ENCODE peak calls at places on chromosomes 4 and X, in five cellular contexts. Q, C, F, Y and P are unnamed samples.

GRCh38 chrX:2705036-2705435 is 13.9 kb downstream of the CD99 start:
- DNase-seq in F (no peak), Y (no peak), Q (no peak), C (no peak), P (no peak)

GRCh38 chr4:122890142-122890769 is 32.1 kb downstream of the NUDT6 start:
- DNase-seq in Y (no peak), F (no peak), Q (no peak), C (no peak), P (no peak)

GRCh38 chrX:140343226-140343873 is 161.5 kb downstream of the SOX3 start:
- DNase-seq in Q (no peak), C (no peak), Y (no peak), F (no peak), P (peak)

GRCh38 chrX:16096131-16096530 is 27.2 kb upstream of the GRPR start:
- DNase-seq in Y (no peak), Q (no peak), F (no peak), C (no peak), P (no peak)

GRCh38 chr4:164379694-164380093 is 374.2 kb upstream of the SMIM31 start:
- DNase-seq in C (no peak), Y (no peak), Q (no peak), F (no peak), P (no peak)

GRCh38 chr4:69831646-69832325 is 28.2 kb downstream of the SULT1E1 start:
- DNase-seq in F (peak), C (no peak), Y (no peak), Q (no peak), P (no peak)

GRCh38 chr4:116486401-116486800 is 599.0 kb downstream of the TRAM1L1 start:
- DNase-seq in Y (no peak), F (no peak), Q (no peak), C (no peak), P (no peak)

GRCh38 chr4:151658959-151659593 is 101.7 kb downstream of the GATB start:
- DNase-seq in F (no peak), C (no peak), Y (no peak), Q (no peak), P (peak)

GRCh38 chrX:96314974-96315373 is 369.7 kb upstream of the DIAPH2 start:
- DNase-seq in F (no peak), C (no peak), Y (no peak), Q (peak), P (peak)

GRCh38 chr4:151415978-151416377 is 7.0 kb downstream of the FHIP1A start:
- DNase-seq in F (no peak), Y (no peak), Q (no peak), C (no peak), P (peak)

GRCh38 chrX:115949900-115950822 is 220.4 kb upstream of the AGTR2 start:
- DNase-seq in Y (no peak), C (peak), Q (no peak), F (no peak), P (no peak)

GRCh38 chrX:154051210-154051810 is 31.6 kb upstream of the IRAK1 start:
- DNase-seq in F (no peak), C (peak), Q (peak), Y (peak), P (peak)

GRCh38 chr4:57190651-57191481 is 80.7 kb upstream of the IGFBP7 start:
- DNase-seq in Q (peak), C (peak), Y (peak), F (no peak), P (peak)

GRCh38 chr4:54677416-54677815 is 19.7 kb downstream of the KIT start:
- DNase-seq in F (no peak), C (no peak), Y (no peak), Q (no peak), P (no peak)

GRCh38 chr4:24582235-24582863 is 2.0 kb downstream of the DHX15 start:
- DNase-seq in Y (no peak), F (no peak), C (no peak), Q (no peak), P (no peak)

GRCh38 chrX:8663325-8663724 is 68.6 kb downstream of the ANOS1 start:
- DNase-seq in Y (no peak), F (no peak), Q (no peak), C (no peak), P (no peak)

GRCh38 chrX:135740683-135741149 is 27.3 kb downstream of the CT45A3 start:
- DNase-seq in C (peak), F (no peak), Q (peak), Y (peak), P (no peak)

GRCh38 chr4:102625232-102625930 is 124.2 kb downstream of the NFKB1 start:
- DNase-seq in C (peak), F (no peak), Y (no peak), Q (peak), P (peak)

GRCh38 chrX:115449742-115450141 is 111.2 kb upstream of the PLS3 start:
- DNase-seq in Y (no peak), C (no peak), F (no peak), Q (peak), P (no peak)

GRCh38 chr4:89113415-89113814 is 2.1 kb downstream of the TIGD2 start:
- DNase-seq in Y (no peak), Q (no peak), F (no peak), C (no peak), P (no peak)

GRCh38 chr4:89111833-89112563 is 665 bp downstream of the TIGD2 start:
- DNase-seq in C (peak), F (no peak), Q (peak), Y (no peak), P (peak)

GRCh38 chr4:89110986-89111832 is at the start of gene TIGD2:
- DNase-seq in C (peak), Y (peak), F (peak), Q (peak), P (peak)

GRCh38 chr4:89117115-89117514 is 5.8 kb downstream of the TIGD2 start:
- DNase-seq in F (no peak), Y (no peak), C (no peak), Q (no peak), P (no peak)

DNA sequence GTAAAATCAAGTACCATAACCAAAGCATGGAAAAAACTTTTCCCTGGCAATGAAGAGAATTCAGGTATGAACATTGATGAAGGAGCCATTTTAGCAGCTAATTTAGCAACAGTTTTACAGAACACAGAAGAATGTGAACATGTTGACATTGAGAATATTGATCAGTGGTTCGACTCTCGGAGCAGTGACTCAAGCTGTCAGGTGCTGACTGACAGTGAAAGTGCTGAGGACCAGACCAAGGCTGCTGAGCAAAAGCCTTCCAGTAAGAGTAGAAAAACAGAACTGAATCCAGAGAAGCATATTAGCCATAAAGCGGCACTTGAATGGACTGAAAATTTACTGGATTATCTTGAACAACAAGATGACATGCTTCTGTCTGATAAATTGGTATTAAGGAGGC is 2.8 kb downstream of the TIGD2 start:
- DNase-seq in F (peak), Y (no peak), Q (no peak), C (no peak), P (no peak)
- TF ChIP-seq RCOR1 in F (no peak), Y (no peak), Q (no peak), C (no peak), P (no peak)

DNA sequence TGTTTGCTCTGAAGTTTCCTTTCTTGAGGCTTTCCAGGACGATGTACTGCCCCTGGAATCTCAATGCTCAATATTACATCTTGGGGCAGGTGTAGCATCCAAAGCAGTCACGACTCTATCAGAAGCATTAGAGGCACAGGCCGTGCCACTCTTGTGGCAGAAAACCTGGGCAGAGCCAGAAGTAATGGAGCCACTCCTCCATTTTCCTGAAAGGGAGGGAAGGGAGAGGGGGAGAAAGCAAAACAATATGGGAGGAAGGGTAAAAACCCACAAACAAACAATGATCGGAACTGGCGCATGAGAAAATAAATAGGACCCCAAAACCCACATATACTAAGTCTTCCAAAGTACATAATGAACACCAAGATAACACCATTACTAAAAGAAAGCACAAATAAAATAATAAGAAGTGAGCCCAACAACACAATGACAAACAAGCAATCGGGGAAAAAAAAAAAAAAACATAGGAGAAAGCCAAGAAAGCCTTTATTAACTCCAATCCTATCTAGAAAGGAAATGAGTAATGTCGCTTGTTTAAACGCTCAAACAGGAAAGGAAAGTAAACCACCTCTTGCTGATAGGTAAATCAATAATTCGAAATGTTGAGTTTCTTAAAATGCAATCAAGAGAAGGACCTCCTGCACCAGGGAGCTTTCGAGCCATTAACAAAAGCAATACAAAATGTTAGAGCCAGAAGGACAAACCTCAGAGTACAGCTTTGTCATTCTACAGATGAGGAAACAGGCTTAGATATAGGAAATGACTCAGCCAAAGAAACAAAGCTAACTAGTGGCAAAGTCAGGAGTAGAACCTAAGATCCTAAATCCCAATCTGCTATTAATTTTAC is 117.4 kb downstream of the ATRX start:
- DNase-seq in Q (peak), Y (no peak), C (no peak), F (no peak), P (peak)
- TF ChIP-seq RCOR1 in Q (no peak), Y (no peak), C (no peak), F (no peak), P (no peak)

DNA sequence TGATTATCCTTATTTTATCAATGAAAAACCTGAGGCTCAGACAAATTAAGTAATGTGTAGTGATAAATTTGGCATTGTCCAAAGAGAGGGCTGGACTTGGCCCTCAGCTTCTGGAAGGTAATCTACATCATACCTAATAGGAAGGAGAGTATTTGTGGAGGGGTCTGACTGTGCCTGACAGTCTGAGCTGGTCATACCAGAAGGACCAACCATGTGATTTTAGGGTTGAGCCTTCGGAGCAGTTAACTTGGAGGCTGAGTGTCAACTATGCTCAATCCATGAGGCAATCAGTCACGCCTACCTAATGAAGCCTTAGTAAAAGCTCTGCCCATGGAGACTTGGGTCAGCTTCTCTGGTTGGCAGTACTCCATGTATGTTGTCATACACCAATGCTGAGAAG is 136.4 kb downstream of the CPE start:
- DNase-seq in F (no peak), Q (no peak), C (no peak), Y (no peak), P (no peak)
- TF ChIP-seq RCOR1 in F (no peak), Q (no peak), C (no peak), Y (no peak), P (no peak)

DNA sequence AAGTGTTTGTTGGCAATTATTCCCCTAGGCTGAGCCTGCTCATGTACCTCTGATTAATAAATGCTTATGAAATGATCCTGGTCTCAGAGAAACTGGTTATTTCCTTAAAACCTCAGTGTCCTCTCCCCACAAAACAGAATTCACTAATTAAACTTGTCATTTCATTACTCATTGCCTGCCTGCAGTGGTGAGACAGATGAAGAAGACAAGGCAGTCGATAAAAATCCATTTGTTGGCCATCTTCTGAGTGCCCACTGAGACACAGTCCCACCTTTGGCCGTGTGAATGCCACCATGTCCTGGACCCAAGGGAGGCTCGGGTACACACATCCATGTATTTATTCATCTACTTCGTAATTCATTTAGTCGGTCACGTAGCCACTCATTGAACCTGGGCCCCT is 3.4 kb downstream of the S100P start:
- DNase-seq in F (no peak), Y (no peak), C (no peak), Q (no peak), P (no peak)
- TF ChIP-seq RCOR1 in F (no peak), Y (no peak), C (no peak), Q (no peak), P (no peak)

DNA sequence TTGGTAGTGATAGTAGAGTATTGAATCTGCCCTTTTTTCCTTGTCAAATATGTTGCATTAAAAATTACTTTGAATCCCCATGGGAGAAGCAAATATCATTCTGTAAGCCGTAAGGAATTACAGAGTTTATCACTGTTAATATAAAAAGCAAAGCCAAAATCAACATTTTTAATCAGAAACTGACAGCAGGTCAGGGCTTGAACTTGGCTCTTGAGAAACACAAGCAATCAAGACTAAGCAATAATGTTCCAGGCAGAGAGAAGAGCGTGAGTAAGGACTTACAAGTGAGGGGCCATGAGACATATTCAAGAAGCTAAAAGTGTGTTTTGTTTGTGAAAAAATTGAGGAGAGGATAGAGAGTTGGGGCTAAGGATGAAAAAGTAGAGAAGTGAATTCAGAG is 68.2 kb downstream of the ARHGAP6 start:
- DNase-seq in C (no peak), Y (no peak), F (no peak), Q (no peak), P (no peak)
- TF ChIP-seq RCOR1 in C (no peak), Y (no peak), F (no peak), Q (no peak), P (no peak)

DNA sequence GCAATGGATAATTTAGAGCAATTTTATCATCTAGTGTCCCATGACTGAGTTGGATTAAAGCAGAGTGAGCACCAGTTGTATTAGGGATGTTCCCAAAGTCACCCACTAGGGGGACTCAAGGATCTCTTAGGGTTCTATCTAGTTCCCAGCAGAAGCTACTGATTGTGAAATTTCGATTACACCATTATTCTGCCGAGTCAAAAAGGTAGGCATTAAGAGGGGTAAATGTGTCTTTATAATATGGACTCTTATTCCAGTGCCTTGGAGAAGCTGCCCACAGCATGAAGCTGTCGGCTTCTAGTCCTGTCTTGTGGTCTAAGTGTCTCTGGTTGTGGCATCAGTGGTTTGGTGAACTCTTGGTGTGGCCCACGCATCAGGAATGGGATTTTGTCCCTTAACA is 53.3 kb downstream of the RGS12 start:
- DNase-seq in Y (peak), C (peak), F (peak), Q (peak), P (peak)
- TF ChIP-seq RCOR1 in Y (no peak), C (no peak), F (no peak), Q (no peak), P (no peak)

GRCh38 chr4:11710484-11710883 is 281.8 kb upstream of the HS3ST1 start:
- DNase-seq in Q (no peak), F (no peak), C (no peak), Y (no peak), P (peak)
- TF ChIP-seq RCOR1 in Q (no peak), F (no peak), C (no peak), Y (no peak), P (no peak)

GRCh38 chrX:79159800-79160199 is 15.3 kb downstream of the GPR174 start:
- DNase-seq in Y (no peak), C (no peak), Q (no peak), F (no peak), P (no peak)

GRCh38 chrX:79167437-79167836 is 22.9 kb downstream of the GPR174 start:
- DNase-seq in Y (no peak), Q (no peak), C (no peak), F (no peak), P (no peak)

GRCh38 chrX:79162076-79162475 is 17.6 kb downstream of the GPR174 start:
- DNase-seq in Y (no peak), F (no peak), C (no peak), Q (no peak), P (no peak)

GRCh38 chrX:79156818-79157217 is 12.3 kb downstream of the GPR174 start:
- DNase-seq in C (no peak), F (no peak), Q (no peak), Y (no peak), P (no peak)

GRCh38 chrX:79161655-79162054 is 17.2 kb downstream of the GPR174 start:
- DNase-seq in F (peak), C (no peak), Y (no peak), Q (no peak), P (no peak)
- TF ChIP-seq RCOR1 in F (no peak), C (no peak), Y (no peak), Q (no peak), P (no peak)